ENCODE peak calls at places on chromosome 17, in four cellular contexts. One of them, this sample, is unnamed.

GRCh38 chr17:81734405-81735055 is 22.4 kb downstream of the SLC25A10 start:
- DNase-seq in SK-N-SH: no peak
- DNase-seq in H1: no peak
- DNase-seq in HCT116: no peak
- DNase-seq in this sample: no peak

GRCh38 chr17:61234102-61234750 is 165.4 kb upstream of the TBX2 start:
- DNase-seq in SK-N-SH: no peak
- DNase-seq in H1: no peak
- DNase-seq in HCT116: no peak
- DNase-seq in this sample: no peak

GRCh38 chr17:50042211-50042610 is 13.7 kb upstream of the ITGA3 start:
- DNase-seq in SK-N-SH: no peak
- DNase-seq in H1: no peak
- DNase-seq in HCT116: no peak
- DNase-seq in this sample: no peak

GRCh38 chr17:962650-963049 is 16.9 kb downstream of the NXN start:
- DNase-seq in SK-N-SH: no peak
- DNase-seq in H1: no peak
- DNase-seq in HCT116: no peak
- DNase-seq in this sample: no peak

GRCh38 chr17:2965621-2966275 is 97.7 kb downstream of the OR1D5 start:
- DNase-seq in SK-N-SH: peak; percentile 72
- DNase-seq in H1: no peak
- DNase-seq in HCT116: peak; percentile 38
- DNase-seq in this sample: peak; percentile 89

GRCh38 chr17:13429201-13429600 is 172.5 kb downstream of the HS3ST3A1 start:
- DNase-seq in SK-N-SH: peak; percentile 63
- DNase-seq in H1: no peak
- DNase-seq in HCT116: no peak
- DNase-seq in this sample: no peak

GRCh38 chr17:56779898-56780777 is 53.6 kb downstream of the C17orf67 start:
- DNase-seq in SK-N-SH: peak; percentile 93
- DNase-seq in H1: peak; percentile 95
- DNase-seq in HCT116: peak; percentile 69
- DNase-seq in this sample: peak; percentile 59

GRCh38 chr17:8846768-8847211 is 20.7 kb downstream of the PIK3R6 start:
- DNase-seq in SK-N-SH: peak; percentile 34
- DNase-seq in H1: no peak
- DNase-seq in HCT116: peak; percentile 67
- DNase-seq in this sample: peak; percentile 68

GRCh38 chr17:74972107-74972972 is at the start of gene HID1:
- DNase-seq in SK-N-SH: peak; percentile 96
- DNase-seq in H1: peak; percentile 91
- DNase-seq in HCT116: no peak
- DNase-seq in this sample: peak; percentile 94

GRCh38 chr17:17408236-17408794 is 68.5 kb upstream of the MED9 start:
- DNase-seq in SK-N-SH: no peak
- DNase-seq in H1: no peak
- DNase-seq in HCT116: no peak
- DNase-seq in this sample: no peak

GRCh38 chr17:56085576-56086267 is 67.6 kb upstream of the ANKFN1 start:
- DNase-seq in SK-N-SH: no peak
- DNase-seq in H1: no peak
- DNase-seq in HCT116: no peak
- DNase-seq in this sample: no peak

GRCh38 chr17:57195790-57196460 is 60.4 kb upstream of the MSI2 start:
- DNase-seq in SK-N-SH: no peak
- DNase-seq in H1: peak; percentile 19
- DNase-seq in HCT116: no peak
- DNase-seq in this sample: no peak

GRCh38 chr17:7502987-7503386 is 18.8 kb downstream of the POLR2A start:
- DNase-seq in SK-N-SH: no peak
- DNase-seq in H1: peak; percentile 67
- DNase-seq in HCT116: no peak
- DNase-seq in this sample: no peak

GRCh38 chr17:77708936-77709335 is 249.6 kb upstream of the TNRC6C start:
- DNase-seq in SK-N-SH: no peak
- DNase-seq in H1: no peak
- DNase-seq in HCT116: no peak
- DNase-seq in this sample: no peak

GRCh38 chr17:75814900-75815373 is 29.3 kb downstream of the UNC13D start:
- DNase-seq in SK-N-SH: peak; percentile 47
- DNase-seq in H1: no peak
- DNase-seq in HCT116: no peak
- DNase-seq in this sample: no peak

GRCh38 chr17:10127819-10128375 is 70.5 kb downstream of the GAS7 start:
- DNase-seq in SK-N-SH: no peak
- DNase-seq in H1: no peak
- DNase-seq in HCT116: no peak
- DNase-seq in this sample: no peak

GRCh38 chr17:66347661-66348604 is 45.5 kb downstream of the PRKCA start:
- DNase-seq in SK-N-SH: no peak
- DNase-seq in H1: no peak
- DNase-seq in HCT116: no peak
- DNase-seq in this sample: no peak

GRCh38 chr17:7336240-7337175 is at the start of gene ACAP1:
- DNase-seq in SK-N-SH: no peak
- DNase-seq in H1: peak; percentile 79
- DNase-seq in HCT116: no peak
- DNase-seq in this sample: no peak

GRCh38 chr17:37766951-37767350 is 22.1 kb upstream of the HNF1B start:
- DNase-seq in SK-N-SH: no peak
- DNase-seq in H1: no peak
- DNase-seq in HCT116: no peak
- DNase-seq in this sample: no peak

GRCh38 chr17:13864551-13864950 is 204.8 kb upstream of the COX10 start:
- DNase-seq in SK-N-SH: no peak
- DNase-seq in H1: no peak
- DNase-seq in HCT116: no peak
- DNase-seq in this sample: no peak

GRCh38 chr17:83096401-83097220 is 17.2 kb downstream of the METRNL start:
- DNase-seq in SK-N-SH: no peak
- DNase-seq in H1: no peak
- DNase-seq in HCT116: no peak
- DNase-seq in this sample: peak; percentile 94

GRCh38 chr17:48055531-48056245 is 7.5 kb downstream of the NFE2L1 start:
- DNase-seq in SK-N-SH: no peak
- DNase-seq in H1: peak; percentile 64
- DNase-seq in HCT116: peak; percentile 73
- DNase-seq in this sample: peak; percentile 84

GRCh38 chr17:48052956-48053757 is 5.0 kb downstream of the NFE2L1 start:
- DNase-seq in SK-N-SH: peak; percentile 80
- DNase-seq in H1: no peak
- DNase-seq in HCT116: no peak
- DNase-seq in this sample: no peak

GRCh38 chr17:48053758-48054237 is 5.6 kb downstream of the NFE2L1 start:
- DNase-seq in SK-N-SH: no peak
- DNase-seq in H1: no peak
- DNase-seq in HCT116: no peak
- DNase-seq in this sample: no peak

GRCh38 chr17:48056246-48056745 is 8.1 kb downstream of the NFE2L1 start:
- DNase-seq in SK-N-SH: no peak
- DNase-seq in H1: no peak
- DNase-seq in HCT116: no peak
- DNase-seq in this sample: no peak

DNA sequence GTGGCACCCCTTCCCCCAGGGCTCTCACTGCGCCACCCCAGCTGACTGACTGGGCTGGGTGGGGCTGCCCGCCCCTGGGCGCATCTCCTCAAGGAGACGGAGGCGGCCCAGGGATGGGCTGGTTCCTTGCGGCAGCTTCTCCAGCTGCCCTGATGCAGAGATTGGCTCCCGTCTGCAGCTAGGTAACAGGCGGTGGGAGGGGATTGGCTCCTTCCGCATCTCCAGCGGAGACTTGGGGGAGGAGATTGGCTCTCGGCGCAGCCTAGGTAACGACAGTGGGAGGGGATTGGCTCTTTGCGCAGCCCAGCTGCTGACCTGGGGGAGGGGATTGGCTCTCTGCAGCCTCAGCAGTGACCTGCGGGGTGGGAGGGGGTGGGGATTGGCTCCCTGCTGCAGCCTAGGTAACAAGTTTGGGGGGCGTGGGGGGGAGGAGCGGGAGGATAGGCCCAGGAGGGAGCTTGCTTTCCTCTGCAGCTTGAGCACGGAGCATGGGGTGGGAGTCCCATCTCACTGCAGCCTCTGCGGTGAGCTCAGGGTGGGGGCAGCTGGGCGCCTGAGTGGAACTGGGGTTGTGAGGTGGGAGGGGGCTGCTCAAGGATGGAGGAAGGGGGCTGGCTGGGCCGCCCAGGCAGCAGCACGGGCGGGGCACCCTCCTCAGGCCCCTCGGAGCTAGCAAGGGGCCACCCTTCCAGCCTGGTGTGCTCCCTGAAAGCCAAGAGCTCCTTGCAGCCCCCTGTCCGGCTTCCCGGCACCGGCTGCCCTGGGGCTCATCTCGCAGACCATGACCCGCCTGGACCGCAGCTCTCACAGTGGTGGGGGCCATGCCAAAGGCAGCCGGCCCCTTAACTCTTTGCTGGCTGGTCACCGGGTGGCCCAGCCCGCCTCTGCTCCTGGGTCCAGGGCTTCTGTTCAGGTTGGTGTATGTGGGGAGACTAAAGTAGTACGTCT is 6.4 kb downstream of the NFE2L1 start:
- DNase-seq in SK-N-SH: peak; percentile 97
- DNase-seq in H1: peak; percentile 89
- DNase-seq in HCT116: no peak
- DNase-seq in this sample: no peak
- TF ChIP-seq JUND in SK-N-SH: no peak
- TF ChIP-seq JUND in H1: no peak
- TF ChIP-seq JUND in HCT116: no peak
- TF ChIP-seq JUND in this sample: no peak

GRCh38 chr17:69286257-69286656 is 40.7 kb downstream of the ABCA5 start:
- DNase-seq in SK-N-SH: no peak
- DNase-seq in H1: no peak
- DNase-seq in HCT116: no peak
- DNase-seq in this sample: no peak

GRCh38 chr17:69284646-69285045 is 42.3 kb downstream of the ABCA5 start:
- DNase-seq in SK-N-SH: no peak
- DNase-seq in H1: no peak
- DNase-seq in HCT116: no peak
- DNase-seq in this sample: no peak

GRCh38 chr17:69282002-69282401 is 44.9 kb downstream of the ABCA5 start:
- DNase-seq in SK-N-SH: no peak
- DNase-seq in H1: no peak
- DNase-seq in HCT116: no peak
- DNase-seq in this sample: no peak

GRCh38 chr17:69287168-69287567 is 39.8 kb downstream of the ABCA5 start:
- DNase-seq in SK-N-SH: no peak
- DNase-seq in H1: no peak
- DNase-seq in HCT116: peak; percentile 16
- DNase-seq in this sample: no peak
- TF ChIP-seq JUND in SK-N-SH: peak; percentile 86
- TF ChIP-seq JUND in H1: no peak
- TF ChIP-seq JUND in HCT116: peak; percentile 40
- TF ChIP-seq JUND in this sample: no peak

GRCh38 chr17:68148936-68149335 is 98.9 kb upstream of the AMZ2 start:
- DNase-seq in SK-N-SH: no peak
- DNase-seq in H1: peak; percentile 10
- DNase-seq in HCT116: no peak
- DNase-seq in this sample: no peak

GRCh38 chr17:68155692-68156091 is 92.2 kb upstream of the AMZ2 start:
- DNase-seq in SK-N-SH: no peak
- DNase-seq in H1: no peak
- DNase-seq in HCT116: no peak
- DNase-seq in this sample: no peak

DNA sequence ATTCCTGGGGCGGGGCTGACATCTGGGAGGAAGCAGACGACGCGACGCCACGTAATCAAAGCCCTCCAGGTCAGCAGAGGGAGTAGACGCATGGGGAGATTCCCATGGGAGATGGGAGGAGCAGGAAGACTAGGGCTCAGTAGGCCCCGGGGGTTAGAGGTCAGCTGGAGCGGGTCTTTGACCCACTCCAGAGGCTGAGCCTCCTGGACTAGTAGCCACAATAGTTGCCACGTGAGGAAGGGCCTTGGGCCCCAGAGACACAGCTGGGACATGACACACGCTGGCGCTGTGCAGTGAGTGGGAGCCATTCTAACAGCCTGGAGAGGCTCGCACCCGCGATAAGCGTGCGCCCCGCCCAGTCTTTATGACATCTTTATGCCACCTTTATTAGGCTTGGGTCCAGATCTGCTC is 95.7 kb upstream of the AMZ2 start:
- DNase-seq in SK-N-SH: no peak
- DNase-seq in H1: no peak
- DNase-seq in HCT116: no peak
- DNase-seq in this sample: no peak
- TF ChIP-seq JUND in SK-N-SH: no peak
- TF ChIP-seq JUND in H1: no peak
- TF ChIP-seq JUND in HCT116: no peak
- TF ChIP-seq JUND in this sample: no peak

GRCh38 chr17:44901323-44901965 is 2.2 kb upstream of the EFTUD2 start:
- DNase-seq in SK-N-SH: no peak
- DNase-seq in H1: no peak
- DNase-seq in HCT116: no peak
- DNase-seq in this sample: no peak

GRCh38 chr17:44899074-44899782 is at the start of gene EFTUD2:
- DNase-seq in SK-N-SH: peak; percentile 96
- DNase-seq in H1: peak; percentile 96
- DNase-seq in HCT116: peak; percentile 77
- DNase-seq in this sample: peak; percentile 91

GRCh38 chr17:44898768-44899073 is 524 bp downstream of the EFTUD2 start:
- DNase-seq in SK-N-SH: no peak
- DNase-seq in H1: no peak
- DNase-seq in HCT116: no peak
- DNase-seq in this sample: peak; percentile 64

GRCh38 chr17:44902135-44902760 is 3.0 kb upstream of the EFTUD2 start:
- DNase-seq in SK-N-SH: no peak
- DNase-seq in H1: no peak
- DNase-seq in HCT116: no peak
- DNase-seq in this sample: no peak

DNA sequence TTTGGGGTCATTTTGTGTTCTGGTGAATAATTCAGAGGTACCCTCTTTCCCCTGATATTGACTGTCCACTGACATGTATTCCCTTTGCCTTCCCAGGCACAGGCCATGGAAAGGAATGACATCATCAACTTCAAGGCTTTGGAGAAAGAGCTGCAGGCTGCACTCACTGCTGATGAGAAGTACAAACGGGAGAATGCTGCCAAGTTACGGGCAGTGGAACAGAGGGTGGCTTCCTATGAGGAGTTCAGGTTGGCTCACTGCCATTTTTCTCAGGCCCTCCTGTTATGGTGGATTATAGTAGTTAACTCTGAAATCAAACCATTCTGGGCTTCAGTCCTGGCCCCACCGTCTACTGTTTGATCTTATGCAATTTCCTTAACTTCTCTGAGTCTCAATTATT is 1.6 kb upstream of the EFTUD2 start:
- DNase-seq in SK-N-SH: no peak
- DNase-seq in H1: no peak
- DNase-seq in HCT116: no peak
- DNase-seq in this sample: peak; percentile 46
- TF ChIP-seq JUND in SK-N-SH: peak; percentile 24
- TF ChIP-seq JUND in H1: no peak
- TF ChIP-seq JUND in HCT116: no peak
- TF ChIP-seq JUND in this sample: no peak

GRCh38 chr17:63191610-63192009 is 225.6 kb downstream of the TANC2 start:
- DNase-seq in SK-N-SH: no peak
- DNase-seq in H1: no peak
- DNase-seq in HCT116: no peak
- DNase-seq in this sample: no peak
- TF ChIP-seq JUND in SK-N-SH: no peak
- TF ChIP-seq JUND in H1: no peak
- TF ChIP-seq JUND in HCT116: no peak
- TF ChIP-seq JUND in this sample: no peak